ENCODE peak calls at places on chromosomes 11 and 22, in nine cellular contexts. P is thoracic aorta, R is uterus, F is HL-60, U is AG04450, I is mesendoderm, L is tibial nerve, V is epithelial cell of prostate, K is ovary. B is an unnamed sample.

GRCh38 chr11:19676508-19677379 is 35.9 kb upstream of the NAV2 start:
- DNase-seq in P (no peak), R (no peak), F (no peak), U (no peak), I (no peak), L (no peak), V (no peak), K (no peak), B (no peak)

GRCh38 chr11:130814440-130815073 is 101.7 kb downstream of the SNX19 start:
- DNase-seq in P (no peak), R (no peak), F (no peak), U (no peak), I (no peak), L (no peak), V (no peak), K (no peak), B (no peak)

GRCh38 chr11:130504317-130504716 is 55.9 kb downstream of the ADAMTS15 start:
- DNase-seq in P (no peak), R (no peak), F (no peak), U (no peak), I (no peak), L (no peak), V (no peak), K (no peak), B (no peak)

GRCh38 chr11:19656140-19656541 is 56.5 kb upstream of the NAV2 start:
- DNase-seq in P (no peak), R (no peak), F (no peak), U (no peak), I (peak; percentile 51), L (no peak), V (no peak), K (no peak), B (no peak)

GRCh38 chr11:34356576-34356917 is 1.3 kb downstream of the ABTB2 start:
- DNase-seq in P (peak; percentile 43), R (peak; percentile 34), F (no peak), U (no peak), I (peak; percentile 54), L (no peak), V (no peak), K (no peak), B (no peak)

GRCh38 chr11:119854521-119854920 is 125.5 kb upstream of the NECTIN1 start:
- DNase-seq in P (no peak), R (no peak), F (no peak), U (no peak), I (no peak), L (no peak), V (no peak), K (no peak), B (no peak)

GRCh38 chr11:129324533-129325175 is 51.0 kb upstream of the BARX2 start:
- DNase-seq in P (no peak), R (no peak), F (peak; percentile 23), U (no peak), I (no peak), L (peak; percentile 21), V (no peak), K (no peak), B (no peak)

GRCh38 chr22:39967103-39967829 is 7.1 kb downstream of the TMA7B start:
- DNase-seq in P (no peak), R (no peak), F (no peak), U (no peak), I (no peak), L (no peak), V (no peak), K (no peak), B (no peak)

GRCh38 chr22:44274918-44275665 is 37.7 kb downstream of the SHISAL1 start:
- DNase-seq in P (no peak), R (no peak), F (no peak), U (no peak), I (no peak), L (no peak), V (no peak), K (no peak), B (no peak)

GRCh38 chr11:73270089-73270854 is 1.9 kb upstream of the P2RY6 start:
- DNase-seq in P (no peak), R (no peak), F (peak; percentile 61), U (no peak), I (no peak), L (no peak), V (no peak), K (no peak), B (no peak)

GRCh38 chr11:125901872-125902271 is 1.1 kb downstream of the PUS3 start:
- DNase-seq in P (no peak), R (no peak), F (no peak), U (no peak), I (no peak), L (no peak), V (no peak), K (no peak), B (no peak)

GRCh38 chr11:31799794-31800397 is 11.2 kb downstream of the PAX6 start:
- DNase-seq in P (no peak), R (no peak), F (no peak), U (no peak), I (no peak), L (no peak), V (no peak), K (no peak), B (no peak)

GRCh38 chr11:131441398-131441797 is 71.0 kb downstream of the NTM start:
- DNase-seq in P (no peak), R (no peak), F (no peak), U (no peak), I (no peak), L (no peak), V (no peak), K (no peak), B (no peak)

GRCh38 chr22:47200273-47201051 is 438.0 kb downstream of the TBC1D22A start:
- DNase-seq in P (no peak), R (no peak), F (no peak), U (no peak), I (no peak), L (peak; percentile 7), V (no peak), K (peak; percentile 67), B (no peak)

DNA sequence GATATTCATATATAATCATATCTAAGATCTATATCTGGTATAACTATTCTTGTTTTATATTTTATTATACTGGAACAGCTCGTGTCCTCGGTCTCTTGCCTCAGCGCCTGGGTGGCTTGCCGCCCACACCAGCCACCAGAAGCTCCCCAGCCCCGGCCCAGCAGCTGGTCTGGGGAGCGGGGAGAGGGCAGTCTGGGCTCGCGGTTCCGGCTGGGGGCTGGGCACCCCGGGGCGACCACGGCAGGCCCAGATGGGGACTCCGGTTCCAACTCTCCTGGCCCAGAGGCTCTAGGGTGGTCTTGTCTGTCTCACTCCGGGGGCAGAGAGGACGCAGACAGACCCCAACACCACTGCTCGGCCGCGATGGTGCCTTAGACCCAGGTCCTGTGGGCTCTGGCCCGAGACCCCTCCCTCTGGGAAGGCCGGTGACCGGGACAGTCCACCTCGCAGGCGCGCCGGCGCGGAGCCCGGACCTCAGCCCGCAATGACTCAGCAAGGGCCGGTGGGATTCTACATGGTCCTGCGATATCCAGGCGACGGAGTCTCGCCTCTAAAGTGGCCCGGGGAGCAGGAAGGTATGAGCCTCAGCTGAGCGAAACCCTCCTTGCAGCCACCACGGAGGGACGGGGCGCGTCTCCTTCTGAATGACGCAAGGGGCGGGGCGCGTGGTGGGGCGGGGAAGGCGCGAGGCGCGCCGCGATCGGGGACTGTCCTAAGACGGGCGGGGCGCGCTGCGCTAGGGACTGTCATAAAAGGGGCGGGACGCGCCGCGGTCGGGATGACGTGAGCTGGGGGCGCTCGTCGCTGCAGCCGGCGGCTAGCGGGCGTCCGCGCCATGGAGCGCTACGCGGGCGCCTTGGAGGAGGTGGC is at the start of gene DGCR6:
- DNase-seq in P (no peak), R (no peak), F (no peak), U (no peak), I (no peak), L (no peak), V (no peak), K (no peak), B (no peak)
- H3K27ac ChIP-seq in P (no peak within 1 kb of the TSS), R (no peak within 1 kb of the TSS), F (no peak within 1 kb of the TSS), U (no peak within 1 kb of the TSS), I (no peak within 1 kb of the TSS), L (no peak within 1 kb of the TSS), V (no peak within 1 kb of the TSS), K (no peak within 1 kb of the TSS), B (no peak within 1 kb of the TSS)

GRCh38 chr11:9253086-9253485 is 12.1 kb downstream of the DENND5A start:
- DNase-seq in P (no peak), R (no peak), F (no peak), U (no peak), I (no peak), L (no peak), V (no peak), K (no peak), B (no peak)
- H3K27ac ChIP-seq in P (peak overlapping the region; percentile 25), R (peak overlapping the region; percentile 57), F (no peak overlapping the region), U (peak overlapping the region; percentile 31), I (no peak overlapping the region), L (no peak overlapping the region), V (no peak overlapping the region), K (no peak overlapping the region), B (peak overlapping the region; percentile 21)

DNA sequence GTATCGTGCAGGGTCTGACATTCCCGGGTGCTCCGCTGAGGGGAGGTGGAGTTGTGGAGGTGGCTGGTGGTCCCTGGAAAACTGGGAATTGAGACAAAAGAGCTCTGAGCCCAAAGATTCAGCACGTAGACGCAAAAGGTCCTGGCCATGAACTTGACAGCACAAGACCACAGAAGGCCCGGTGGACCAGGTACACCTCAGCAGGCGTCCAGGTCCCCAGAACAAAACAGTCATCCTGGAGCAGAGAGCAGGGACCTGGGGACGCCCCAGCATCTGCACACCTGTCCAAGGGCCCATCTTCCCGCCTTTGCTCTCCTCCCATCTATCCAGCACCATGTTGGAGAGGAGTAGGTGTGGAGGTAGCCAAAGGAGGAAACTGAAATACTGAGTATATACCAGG is 13.8 kb upstream of the MB start:
- DNase-seq in P (no peak), R (no peak), F (no peak), U (no peak), I (no peak), L (no peak), V (no peak), K (no peak), B (no peak)
- H3K27ac ChIP-seq in P (no peak overlapping the region), R (peak overlapping the region; percentile 91), F (no peak overlapping the region), U (no peak overlapping the region), I (no peak overlapping the region), L (peak overlapping the region; percentile 74), V (no peak overlapping the region), K (no peak overlapping the region), B (no peak overlapping the region)

GRCh38 chr11:113091578-113091844 is 130.3 kb downstream of the NCAM1 start:
- DNase-seq in P (no peak), R (no peak), F (no peak), U (no peak), I (no peak), L (no peak), V (no peak), K (no peak), B (no peak)
- H3K27ac ChIP-seq in P (no peak overlapping the region), R (peak overlapping the region; percentile 63), F (no peak overlapping the region), U (no peak overlapping the region), I (no peak overlapping the region), L (no peak overlapping the region), V (no peak overlapping the region), K (no peak overlapping the region), B (peak overlapping the region; percentile 58)

DNA sequence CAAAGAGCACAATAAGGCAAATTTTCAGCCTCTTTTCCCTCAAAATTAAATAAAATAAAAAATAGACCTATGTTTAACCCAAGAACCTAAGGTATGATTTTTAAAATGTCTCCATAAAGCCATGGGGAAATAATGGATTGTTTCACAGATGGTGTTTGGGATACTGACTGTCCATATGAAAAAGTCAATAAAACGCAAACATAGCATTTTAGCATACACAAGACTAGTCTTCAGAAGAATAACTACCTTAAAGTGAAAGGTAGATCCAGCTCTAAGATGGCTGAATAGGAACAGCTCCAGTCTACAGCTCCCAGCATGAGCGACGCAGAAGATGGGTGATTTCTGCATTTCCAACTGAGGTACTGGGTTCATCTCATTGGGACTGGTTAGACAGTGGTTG is 16.1 kb downstream of the PTH start:
- DNase-seq in P (no peak), R (no peak), F (no peak), U (no peak), I (no peak), L (no peak), V (no peak), K (no peak), B (no peak)
- H3K27ac ChIP-seq in P (no peak overlapping the region), R (no peak overlapping the region), F (no peak overlapping the region), U (no peak overlapping the region), I (no peak overlapping the region), L (no peak overlapping the region), V (no peak overlapping the region), K (no peak overlapping the region), B (no peak overlapping the region)

B was measured in caudate nucleus.